ENCODE peak calls at places on chromosomes 6 and 20, in eight cellular contexts. P is caudate nucleus, K is uterus, M is cardiac muscle cell, F is thyroid gland, V is heart left ventricle, C is GM23338, D is aorta. J is an unnamed sample.
A peak's percentile ranks its signal among the peaks of the same experiment; 100 is the strongest.

GRCh38 chr6:130758818-130759217 is 68.4 kb upstream of the SMLR1 start:
- DNase-seq in P (no peak), K (no peak), M (no peak), F (no peak), V (no peak), C (no peak), D (no peak), J (no peak)

GRCh38 chr6:90178294-90178678 is 118.4 kb downstream of the BACH2 start:
- DNase-seq in P (no peak), K (no peak), M (no peak), F (no peak), V (no peak), C (no peak), D (no peak), J (no peak)

GRCh38 chr20:57061058-57061900 is 205.2 kb downstream of the BMP7 start:
- DNase-seq in P (no peak), K (peak; percentile 72), M (peak; percentile 53), F (peak; percentile 59), V (no peak), C (peak; percentile 84), D (no peak), J (no peak)

GRCh38 chr6:39855356-39855995 is 63.3 kb downstream of the DAAM2 start:
- DNase-seq in P (no peak), K (no peak), M (no peak), F (no peak), V (no peak), C (no peak), D (no peak), J (no peak)

GRCh38 chr20:41133709-41134361 is 3.5 kb upstream of the PLCG1 start:
- DNase-seq in P (peak; percentile 74), K (no peak), M (no peak), F (no peak), V (no peak), C (no peak), D (no peak), J (no peak)

GRCh38 chr20:18314786-18315406 is 26.6 kb downstream of the ZNF133 start:
- DNase-seq in P (no peak), K (no peak), M (no peak), F (no peak), V (no peak), C (no peak), D (no peak), J (no peak)

GRCh38 chr6:49852975-49853374 is 13.4 kb downstream of the CRISP1 start:
- DNase-seq in P (no peak), K (no peak), M (no peak), F (no peak), V (no peak), C (no peak), D (no peak), J (no peak)

GRCh38 chr6:17851001-17851719 is 136.3 kb downstream of the KIF13A start:
- DNase-seq in P (no peak), K (no peak), M (no peak), F (no peak), V (no peak), C (no peak), D (no peak), J (no peak)

GRCh38 chr6:46573140-46573539 is 79.5 kb downstream of the CYP39A1 start:
- DNase-seq in P (no peak), K (no peak), M (no peak), F (no peak), V (no peak), C (no peak), D (no peak), J (no peak)

GRCh38 chr20:60361761-60362410 is 403.7 kb downstream of the CDH26 start:
- DNase-seq in P (no peak), K (no peak), M (no peak), F (no peak), V (no peak), C (no peak), D (no peak), J (no peak)

GRCh38 chr20:10521068-10521834 is 86.1 kb downstream of the SLX4IP start:
- DNase-seq in P (no peak), K (no peak), M (no peak), F (no peak), V (no peak), C (no peak), D (no peak), J (no peak)

GRCh38 chr20:31674895-31675827 is 37.4 kb downstream of the COX4I2 start:
- DNase-seq in P (peak; percentile 37), K (peak; percentile 69), M (no peak), F (peak; percentile 68), V (peak; percentile 81), C (no peak), D (peak; percentile 90), J (peak; percentile 83)

GRCh38 chr6:13709698-13710551 is 1.7 kb downstream of the RANBP9 start:
- DNase-seq in P (no peak), K (no peak), M (peak; percentile 13), F (no peak), V (no peak), C (peak; percentile 30), D (no peak), J (no peak)

GRCh38 chr20:17545127-17545526 is 13.9 kb upstream of the BFSP1 start:
- DNase-seq in P (no peak), K (no peak), M (no peak), F (no peak), V (no peak), C (no peak), D (no peak), J (no peak)

GRCh38 chr6:105794263-105794662 is 291.9 kb upstream of the PRDM1 start:
- DNase-seq in P (no peak), K (no peak), M (peak; percentile 23), F (peak; percentile 70), V (peak; percentile 55), C (peak; percentile 44), D (peak; percentile 71), J (no peak)

GRCh38 chr6:119749341-119749740 is 399.8 kb upstream of the MAN1A1 start:
- DNase-seq in P (no peak), K (no peak), M (no peak), F (no peak), V (no peak), C (no peak), D (no peak), J (no peak)

GRCh38 chr6:71887006-71887743 is 825 bp downstream of the RIMS1 start:
- DNase-seq in P (no peak), K (no peak), M (peak; percentile 44), F (no peak), V (no peak), C (peak; percentile 47), D (no peak), J (no peak)

DNA sequence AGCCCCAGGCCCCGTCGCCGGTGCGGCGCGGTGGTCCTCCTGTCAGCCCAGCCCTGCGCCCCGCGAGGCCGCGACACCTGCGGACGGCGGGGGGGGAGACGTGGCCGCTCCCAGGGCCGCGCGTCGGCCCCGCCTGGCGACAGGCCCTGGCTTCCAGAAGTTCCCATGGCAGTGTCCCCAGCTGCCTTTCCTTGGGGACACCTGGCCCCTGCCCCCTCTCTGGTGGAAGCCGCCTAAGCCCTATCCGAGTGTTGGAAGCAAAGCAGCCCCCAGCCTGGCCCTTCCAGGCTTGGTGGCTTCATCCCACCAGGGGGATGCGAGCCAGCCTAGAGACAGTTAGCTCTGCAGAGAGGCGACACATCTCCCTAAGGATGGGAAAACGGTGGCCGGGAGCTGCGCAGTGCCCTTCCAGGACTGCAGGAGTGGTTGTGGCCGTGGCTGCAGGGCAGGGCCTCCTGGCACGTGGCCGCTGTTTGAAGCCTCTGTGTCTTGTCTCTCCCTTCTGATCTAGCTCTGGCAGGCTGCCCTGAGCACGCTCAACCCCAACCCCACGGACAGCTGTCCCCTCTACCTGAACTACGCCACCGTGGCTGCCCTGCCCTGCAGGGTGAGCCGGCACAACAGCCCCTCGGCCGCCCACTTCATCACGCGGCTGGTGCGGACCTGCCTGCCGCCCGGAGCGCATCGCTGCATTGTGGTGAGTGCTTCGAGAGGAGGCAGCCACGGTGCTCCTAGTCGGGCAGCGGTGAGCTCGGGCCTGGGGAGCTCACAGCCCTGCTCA is 816 bp downstream of the NPEPL1 start:
- DNase-seq in P (no peak), K (no peak), M (peak; percentile 7), F (peak; percentile 34), V (peak; percentile 39), C (peak; percentile 59), D (peak; percentile 58), J (no peak)
- H3K27ac ChIP-seq in P (peak overlapping the region; percentile 18), K (peak overlapping the region; percentile 91), M (no peak overlapping the region), F (peak overlapping the region; percentile 23), V (peak overlapping the region; percentile 74), C (peak overlapping the region; percentile 55), D (peak overlapping the region; percentile 27), J (no peak overlapping the region)

DNA sequence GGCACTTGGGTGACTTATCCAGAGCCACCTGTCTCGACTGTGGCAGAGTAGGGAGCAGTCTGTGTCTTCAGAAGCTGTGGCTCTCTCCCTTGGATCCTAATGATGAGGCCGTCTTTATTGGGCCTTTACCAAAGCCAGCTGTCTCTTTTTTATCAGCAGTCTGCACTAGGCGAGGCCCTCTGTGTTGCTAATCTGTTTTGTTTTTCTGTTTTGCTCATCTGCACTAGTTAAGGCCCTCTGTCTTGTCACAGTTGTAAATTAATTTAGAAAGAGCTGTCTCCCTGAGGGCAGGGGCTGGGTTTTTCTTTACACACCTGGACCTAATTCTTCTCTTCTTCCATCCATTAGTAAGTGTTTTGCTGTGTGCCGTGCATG is 45.0 kb downstream of the CDS2 start:
- DNase-seq in P (no peak), K (no peak), M (no peak), F (no peak), V (no peak), C (no peak), D (no peak), J (no peak)
- H3K27ac ChIP-seq in P (peak overlapping the region; percentile 63), K (peak overlapping the region; percentile 63), M (peak overlapping the region; percentile 81), F (no peak overlapping the region), V (peak overlapping the region; percentile 79), C (no peak overlapping the region), D (no peak overlapping the region), J (peak overlapping the region; percentile 73)

GRCh38 chr20:64081620-64081964 is 1.7 kb downstream of the OPRL1 start:
- DNase-seq in P (no peak), K (no peak), M (no peak), F (no peak), V (no peak), C (no peak), D (no peak), J (no peak)

GRCh38 chr20:64080813-64081619 is 1.1 kb downstream of the OPRL1 start:
- DNase-seq in P (no peak), K (no peak), M (no peak), F (no peak), V (no peak), C (no peak), D (no peak), J (no peak)

GRCh38 chr20:64079273-64080012 is at the start of gene RGS19:
- DNase-seq in P (no peak), K (no peak), M (peak; percentile 86), F (peak; percentile 78), V (peak; percentile 85), C (peak; percentile 77), D (peak; percentile 90), J (no peak)

GRCh38 chr20:64078934-64079272 is 415 bp downstream of the RGS19 start:
- DNase-seq in P (no peak), K (no peak), M (no peak), F (no peak), V (no peak), C (no peak), D (no peak), J (no peak)

GRCh38 chr20:64080013-64080812 is at the start of gene OPRL1:
- DNase-seq in P (no peak), K (no peak), M (no peak), F (no peak), V (no peak), C (peak; percentile 47), D (no peak), J (no peak)
- H3K27ac ChIP-seq in P (peak within 1 kb of the TSS; percentile 44), K (peak within 1 kb of the TSS; percentile 70), M (no peak within 1 kb of the TSS), F (peak within 1 kb of the TSS; percentile 41), V (peak within 1 kb of the TSS; percentile 87), C (no peak within 1 kb of the TSS), D (no peak within 1 kb of the TSS), J (peak within 1 kb of the TSS; percentile 74)

GRCh38 chr20:63254237-63254535 is at the start of gene NKAIN4:
- DNase-seq in P (no peak), K (no peak), M (no peak), F (no peak), V (no peak), C (peak; percentile 39), D (no peak), J (no peak)
- H3K27ac ChIP-seq in P (peak within 1 kb of the TSS; percentile 13), K (no peak within 1 kb of the TSS), M (no peak within 1 kb of the TSS), F (no peak within 1 kb of the TSS), V (no peak within 1 kb of the TSS), C (no peak within 1 kb of the TSS), D (no peak within 1 kb of the TSS), J (no peak within 1 kb of the TSS)